ENCODE peak calls at places on chromosomes 12 and 14, in eight cellular contexts. P is AG09309; I is neural crest cell; C is cardiac fibroblast; Y is heart right ventricle; F is WTC11; U is lower leg skin; A is CD8-positive, alpha-beta T cell. D is an unnamed sample.

GRCh38 chr14:42490536-42490935 is 883.9 kb downstream of the LRFN5 start:
- DNase-seq in P (no peak), I (no peak), C (no peak), Y (no peak), F (no peak), U (no peak), A (no peak), D (no peak)

GRCh38 chr14:75980856-75981255 is 939 bp downstream of the TGFB3 start:
- DNase-seq in P (no peak), I (no peak), C (peak; percentile 39), Y (no peak), F (no peak), U (no peak), A (no peak), D (peak; percentile 33)

GRCh38 chr12:39959016-39959415 is 146.9 kb downstream of the SLC2A13 start:
- DNase-seq in P (no peak), I (no peak), C (no peak), Y (no peak), F (no peak), U (no peak), A (no peak), D (no peak)

GRCh38 chr12:18576104-18576622 is 161.6 kb downstream of the PLCZ1 start:
- DNase-seq in P (no peak), I (no peak), C (no peak), Y (no peak), F (no peak), U (no peak), A (no peak), D (no peak)

GRCh38 chr12:4274960-4275868 is 1.7 kb downstream of the CCND2 start:
- DNase-seq in P (no peak), I (peak; percentile 26), C (no peak), Y (peak; percentile 33), F (no peak), U (peak; percentile 84), A (no peak), D (no peak)

GRCh38 chr14:54356172-54356571 is 40.6 kb upstream of the CDKN3 start:
- DNase-seq in P (no peak), I (no peak), C (no peak), Y (no peak), F (no peak), U (no peak), A (no peak), D (no peak)

GRCh38 chr12:2341871-2342270 is 289.1 kb downstream of the CACNA1C start:
- DNase-seq in P (peak; percentile 75), I (no peak), C (peak; percentile 61), Y (no peak), F (no peak), U (no peak), A (no peak), D (no peak)

GRCh38 chr12:22525426-22525825 is 18.9 kb downstream of the C2CD5 start:
- DNase-seq in P (peak; percentile 24), I (no peak), C (peak; percentile 37), Y (no peak), F (no peak), U (no peak), A (no peak), D (no peak)

GRCh38 chr14:106037380-106037779 is 511.0 kb downstream of the TMEM121 start:
- DNase-seq in P (no peak), I (no peak), C (no peak), Y (no peak), F (no peak), U (no peak), A (no peak), D (no peak)

GRCh38 chr14:106044515-106044914 is 518.1 kb downstream of the TMEM121 start:
- DNase-seq in P (no peak), I (no peak), C (no peak), Y (no peak), F (no peak), U (no peak), A (no peak), D (no peak)

GRCh38 chr14:106044949-106045596 is 518.7 kb downstream of the TMEM121 start:
- DNase-seq in P (no peak), I (no peak), C (no peak), Y (peak; percentile 31), F (no peak), U (no peak), A (peak; percentile 85), D (peak; percentile 73)

GRCh38 chr14:106039400-106039799 is 513.0 kb downstream of the TMEM121 start:
- DNase-seq in P (no peak), I (no peak), C (no peak), Y (no peak), F (no peak), U (no peak), A (peak; percentile 57), D (no peak)
- TF ChIP-seq CTCF in P (no peak), I (no peak), C (no peak), Y (no peak), F (no peak), U (no peak), A (peak; percentile 59), D (no peak)

GRCh38 chr12:6201199-6201608 is 1.0 kb downstream of the CD9 start:
- DNase-seq in P (no peak), I (no peak), C (no peak), Y (no peak), F (no peak), U (no peak), A (no peak), D (no peak)
- TF ChIP-seq CTCF in P (no peak), I (no peak), C (no peak), Y (no peak), F (no peak), U (no peak), A (no peak), D (no peak)

DNA sequence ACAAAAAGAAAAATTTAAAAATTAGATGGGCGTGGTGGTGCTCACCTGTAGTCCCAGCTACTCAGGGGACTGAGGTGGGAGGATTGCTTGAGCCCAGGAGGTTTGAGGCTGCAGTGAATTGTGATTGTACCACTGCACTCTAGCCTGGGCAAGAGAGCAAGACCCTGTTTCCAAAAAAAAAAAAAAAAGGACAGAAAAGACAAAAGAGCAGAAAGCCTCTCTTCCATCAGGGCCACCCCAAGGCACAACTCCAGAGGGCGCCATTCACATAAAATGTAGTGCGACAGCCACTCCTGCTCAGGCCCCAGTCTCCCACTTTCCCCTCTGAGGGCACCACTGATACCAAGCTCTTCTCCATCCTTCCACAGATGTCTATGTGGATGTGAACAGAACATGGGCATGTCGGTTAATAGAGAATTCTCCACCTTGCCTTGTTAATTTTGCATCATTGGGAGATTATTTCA is 41.8 kb downstream of the DGLUCY start:
- DNase-seq in P (no peak), I (no peak), C (no peak), Y (no peak), F (peak; percentile 22), U (no peak), A (no peak), D (no peak)
- TF ChIP-seq CTCF in P (no peak), I (peak; percentile 18), C (no peak), Y (no peak), F (no peak), U (no peak), A (no peak), D (no peak)

DNA sequence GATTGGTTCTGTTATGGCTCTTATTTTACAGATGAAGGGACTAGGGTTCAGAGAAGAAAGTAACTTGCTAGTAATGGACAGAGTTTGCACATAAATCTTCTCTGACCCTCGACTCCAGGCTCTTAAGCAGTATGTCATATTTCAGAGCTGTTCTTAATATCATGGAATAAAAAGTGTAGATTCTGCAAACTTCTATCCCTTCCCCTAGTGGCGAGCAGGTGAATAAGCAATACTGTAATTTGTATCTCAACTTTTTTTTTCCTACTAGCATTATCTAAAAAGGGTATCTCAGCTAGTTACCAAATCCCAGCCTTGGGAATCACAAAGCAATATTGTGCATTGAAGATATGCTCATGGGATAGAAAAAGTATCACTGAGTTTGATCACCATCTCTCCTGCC is 83.2 kb downstream of the ANO4 start:
- DNase-seq in P (no peak), I (no peak), C (no peak), Y (no peak), F (no peak), U (no peak), A (no peak), D (no peak)
- TF ChIP-seq CTCF in P (peak; percentile 29), I (peak; percentile 54), C (peak; percentile 31), Y (no peak), F (peak; percentile 39), U (no peak), A (no peak), D (no peak)

GRCh38 chr12:57175428-57176138 is 28.2 kb upstream of the LRP1-AS start:
- DNase-seq in P (no peak), I (peak; percentile 84), C (peak; percentile 81), Y (peak; percentile 86), F (peak; percentile 95), U (peak; percentile 97), A (peak; percentile 37), D (peak; percentile 90)

GRCh38 chr12:57178213-57178612 is 30.8 kb upstream of the LRP1-AS start:
- DNase-seq in P (no peak), I (no peak), C (no peak), Y (no peak), F (no peak), U (no peak), A (peak; percentile 4), D (no peak)

GRCh38 chr12:57177354-57177753 is 29.9 kb upstream of the LRP1-AS start:
- DNase-seq in P (no peak), I (no peak), C (no peak), Y (no peak), F (no peak), U (no peak), A (no peak), D (no peak)

GRCh38 chr12:57176846-57177245 is 29.4 kb upstream of the LRP1-AS start:
- DNase-seq in P (no peak), I (no peak), C (no peak), Y (no peak), F (no peak), U (no peak), A (no peak), D (no peak)

GRCh38 chr12:57176139-57176477 is 28.7 kb upstream of the LRP1-AS start:
- DNase-seq in P (no peak), I (no peak), C (no peak), Y (no peak), F (no peak), U (no peak), A (peak; percentile 3), D (no peak)
- TF ChIP-seq CTCF in P (no peak), I (peak; percentile 11), C (no peak), Y (no peak), F (no peak), U (no peak), A (no peak), D (no peak)

D was measured in testis.